ENCODE peak calls at places on chromosomes 6 and 20, in seven cellular contexts. One of them, this sample, is unnamed.

GRCh38 chr20:5090191-5090590 is 29.6 kb downstream of the PCNA start:
- DNase-seq in endodermal cell: no peak
- DNase-seq in esophagus muscularis mucosa: no peak
- DNase-seq in CD8-positive, alpha-beta T cell: no peak
- DNase-seq in tibial artery: no peak
- DNase-seq in uterus: no peak
- DNase-seq in spleen: peak; percentile 81
- DNase-seq in this sample: no peak

GRCh38 chr6:79466222-79466834 is 70.9 kb downstream of the LCA5 start:
- DNase-seq in endodermal cell: no peak
- DNase-seq in esophagus muscularis mucosa: no peak
- DNase-seq in CD8-positive, alpha-beta T cell: no peak
- DNase-seq in tibial artery: no peak
- DNase-seq in uterus: no peak
- DNase-seq in spleen: no peak
- DNase-seq in this sample: no peak

GRCh38 chr6:132715204-132715603 is 1.3 kb upstream of the VNN1 start:
- DNase-seq in endodermal cell: peak; percentile 90
- DNase-seq in esophagus muscularis mucosa: no peak
- DNase-seq in CD8-positive, alpha-beta T cell: no peak
- DNase-seq in tibial artery: peak; percentile 68
- DNase-seq in uterus: no peak
- DNase-seq in spleen: no peak
- DNase-seq in this sample: no peak

GRCh38 chr6:88031550-88031949 is 16.1 kb upstream of the SPACA1 start:
- DNase-seq in endodermal cell: no peak
- DNase-seq in esophagus muscularis mucosa: no peak
- DNase-seq in CD8-positive, alpha-beta T cell: no peak
- DNase-seq in tibial artery: no peak
- DNase-seq in uterus: no peak
- DNase-seq in spleen: no peak
- DNase-seq in this sample: no peak

GRCh38 chr20:58133020-58133419 is 95.4 kb downstream of the ANKRD60 start:
- DNase-seq in endodermal cell: no peak
- DNase-seq in esophagus muscularis mucosa: peak; percentile 34
- DNase-seq in CD8-positive, alpha-beta T cell: no peak
- DNase-seq in tibial artery: peak; percentile 79
- DNase-seq in uterus: no peak
- DNase-seq in spleen: no peak
- DNase-seq in this sample: peak; percentile 49

GRCh38 chr20:59657459-59658046 is 53.2 kb downstream of the PHACTR3 start:
- DNase-seq in endodermal cell: no peak
- DNase-seq in esophagus muscularis mucosa: no peak
- DNase-seq in CD8-positive, alpha-beta T cell: no peak
- DNase-seq in tibial artery: no peak
- DNase-seq in uterus: no peak
- DNase-seq in spleen: no peak
- DNase-seq in this sample: no peak

GRCh38 chr20:18218249-18218648 is 70.1 kb upstream of the ZNF133 start:
- DNase-seq in endodermal cell: no peak
- DNase-seq in esophagus muscularis mucosa: no peak
- DNase-seq in CD8-positive, alpha-beta T cell: no peak
- DNase-seq in tibial artery: no peak
- DNase-seq in uterus: no peak
- DNase-seq in spleen: no peak
- DNase-seq in this sample: no peak

GRCh38 chr6:51778666-51779065 is 308.7 kb downstream of the PKHD1 start:
- DNase-seq in endodermal cell: no peak
- DNase-seq in esophagus muscularis mucosa: no peak
- DNase-seq in CD8-positive, alpha-beta T cell: no peak
- DNase-seq in tibial artery: no peak
- DNase-seq in uterus: no peak
- DNase-seq in spleen: no peak
- DNase-seq in this sample: no peak

GRCh38 chr20:49676581-49677291 is 36.9 kb downstream of the B4GALT5 start:
- DNase-seq in endodermal cell: no peak
- DNase-seq in esophagus muscularis mucosa: no peak
- DNase-seq in CD8-positive, alpha-beta T cell: peak; percentile 58
- DNase-seq in tibial artery: no peak
- DNase-seq in uterus: no peak
- DNase-seq in spleen: no peak
- DNase-seq in this sample: no peak

GRCh38 chr6:160991411-160992322 is at the start of gene MAP3K4:
- DNase-seq in endodermal cell: peak; percentile 90
- DNase-seq in esophagus muscularis mucosa: peak; percentile 92
- DNase-seq in CD8-positive, alpha-beta T cell: peak; percentile 90
- DNase-seq in tibial artery: peak; percentile 88
- DNase-seq in uterus: peak; percentile 63
- DNase-seq in spleen: peak; percentile 96
- DNase-seq in this sample: peak; percentile 72

GRCh38 chr6:129133770-129134192 is 250.8 kb downstream of the LAMA2 start:
- DNase-seq in endodermal cell: no peak
- DNase-seq in esophagus muscularis mucosa: no peak
- DNase-seq in CD8-positive, alpha-beta T cell: no peak
- DNase-seq in tibial artery: no peak
- DNase-seq in uterus: peak; percentile 38
- DNase-seq in spleen: no peak
- DNase-seq in this sample: no peak

GRCh38 chr20:56418385-56418861 is 6.4 kb downstream of the CASS4 start:
- DNase-seq in endodermal cell: no peak
- DNase-seq in esophagus muscularis mucosa: no peak
- DNase-seq in CD8-positive, alpha-beta T cell: no peak
- DNase-seq in tibial artery: no peak
- DNase-seq in uterus: no peak
- DNase-seq in spleen: no peak
- DNase-seq in this sample: no peak

GRCh38 chr6:45845546-45845945 is 170.1 kb downstream of the CLIC5 start:
- DNase-seq in endodermal cell: no peak
- DNase-seq in esophagus muscularis mucosa: no peak
- DNase-seq in CD8-positive, alpha-beta T cell: no peak
- DNase-seq in tibial artery: no peak
- DNase-seq in uterus: no peak
- DNase-seq in spleen: no peak
- DNase-seq in this sample: no peak

GRCh38 chr20:46438156-46438750 is 31.8 kb upstream of the ELMO2 start:
- DNase-seq in endodermal cell: peak; percentile 59
- DNase-seq in esophagus muscularis mucosa: no peak
- DNase-seq in CD8-positive, alpha-beta T cell: no peak
- DNase-seq in tibial artery: no peak
- DNase-seq in uterus: no peak
- DNase-seq in spleen: no peak
- DNase-seq in this sample: no peak

GRCh38 chr20:36264426-36265246 is 28.4 kb downstream of the AAR2 start:
- DNase-seq in endodermal cell: no peak
- DNase-seq in esophagus muscularis mucosa: no peak
- DNase-seq in CD8-positive, alpha-beta T cell: no peak
- DNase-seq in tibial artery: no peak
- DNase-seq in uterus: no peak
- DNase-seq in spleen: no peak
- DNase-seq in this sample: peak; percentile 74
- H3K4me3 ChIP-seq in endodermal cell: no peak overlapping the region
- H3K4me3 ChIP-seq in esophagus muscularis mucosa: no peak overlapping the region
- H3K4me3 ChIP-seq in CD8-positive, alpha-beta T cell: no peak overlapping the region
- H3K4me3 ChIP-seq in tibial artery: no peak overlapping the region
- H3K4me3 ChIP-seq in uterus: no peak overlapping the region
- H3K4me3 ChIP-seq in spleen: no peak overlapping the region
- H3K4me3 ChIP-seq in this sample: no peak overlapping the region

DNA sequence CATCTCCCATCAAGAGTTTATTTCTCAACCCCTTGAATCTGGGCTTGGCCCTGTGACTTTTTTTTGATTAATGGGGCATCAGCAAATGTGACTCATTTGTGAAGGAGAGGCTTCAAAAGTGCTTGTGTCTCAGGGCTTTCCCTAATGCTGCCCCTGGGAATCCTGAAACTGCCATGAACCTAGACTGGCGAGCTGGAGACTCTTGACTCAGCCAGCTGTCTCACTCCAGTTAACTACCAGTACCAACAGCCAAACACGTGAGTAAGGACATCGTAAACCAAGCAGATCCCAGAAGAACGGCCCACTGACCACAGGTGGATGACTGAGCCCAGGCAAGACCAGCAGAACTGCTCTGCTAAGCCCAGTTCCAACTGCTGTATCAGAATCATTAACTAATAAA is 72.8 kb upstream of the ADTRP start:
- DNase-seq in endodermal cell: no peak
- DNase-seq in esophagus muscularis mucosa: no peak
- DNase-seq in CD8-positive, alpha-beta T cell: no peak
- DNase-seq in tibial artery: no peak
- DNase-seq in uterus: no peak
- DNase-seq in spleen: no peak
- DNase-seq in this sample: no peak
- H3K27ac ChIP-seq in endodermal cell: peak overlapping the region; percentile 25
- H3K27ac ChIP-seq in esophagus muscularis mucosa: no peak overlapping the region
- H3K27ac ChIP-seq in CD8-positive, alpha-beta T cell: no peak overlapping the region
- H3K27ac ChIP-seq in tibial artery: no peak overlapping the region
- H3K27ac ChIP-seq in uterus: no peak overlapping the region
- H3K27ac ChIP-seq in spleen: no peak overlapping the region
- H3K27ac ChIP-seq in this sample: no peak overlapping the region

GRCh38 chr6:7762758-7763157 is 36.9 kb downstream of the BMP6 start:
- DNase-seq in endodermal cell: no peak
- DNase-seq in esophagus muscularis mucosa: no peak
- DNase-seq in CD8-positive, alpha-beta T cell: no peak
- DNase-seq in tibial artery: no peak
- DNase-seq in uterus: no peak
- DNase-seq in spleen: no peak
- DNase-seq in this sample: no peak
- H3K4me3 ChIP-seq in endodermal cell: no peak overlapping the region
- H3K4me3 ChIP-seq in esophagus muscularis mucosa: no peak overlapping the region
- H3K4me3 ChIP-seq in CD8-positive, alpha-beta T cell: no peak overlapping the region
- H3K4me3 ChIP-seq in tibial artery: no peak overlapping the region
- H3K4me3 ChIP-seq in uterus: no peak overlapping the region
- H3K4me3 ChIP-seq in spleen: no peak overlapping the region
- H3K4me3 ChIP-seq in this sample: no peak overlapping the region

GRCh38 chr6:14876778-14877613 is 368.9 kb upstream of the JARID2 start:
- DNase-seq in endodermal cell: no peak
- DNase-seq in esophagus muscularis mucosa: no peak
- DNase-seq in CD8-positive, alpha-beta T cell: no peak
- DNase-seq in tibial artery: no peak
- DNase-seq in uterus: no peak
- DNase-seq in spleen: no peak
- DNase-seq in this sample: no peak
- H3K27ac ChIP-seq in endodermal cell: no peak overlapping the region
- H3K27ac ChIP-seq in esophagus muscularis mucosa: peak overlapping the region; percentile 30
- H3K27ac ChIP-seq in CD8-positive, alpha-beta T cell: no peak overlapping the region
- H3K27ac ChIP-seq in tibial artery: peak overlapping the region; percentile 17
- H3K27ac ChIP-seq in uterus: no peak overlapping the region
- H3K27ac ChIP-seq in spleen: peak overlapping the region; percentile 73
- H3K27ac ChIP-seq in this sample: peak overlapping the region; percentile 75

DNA sequence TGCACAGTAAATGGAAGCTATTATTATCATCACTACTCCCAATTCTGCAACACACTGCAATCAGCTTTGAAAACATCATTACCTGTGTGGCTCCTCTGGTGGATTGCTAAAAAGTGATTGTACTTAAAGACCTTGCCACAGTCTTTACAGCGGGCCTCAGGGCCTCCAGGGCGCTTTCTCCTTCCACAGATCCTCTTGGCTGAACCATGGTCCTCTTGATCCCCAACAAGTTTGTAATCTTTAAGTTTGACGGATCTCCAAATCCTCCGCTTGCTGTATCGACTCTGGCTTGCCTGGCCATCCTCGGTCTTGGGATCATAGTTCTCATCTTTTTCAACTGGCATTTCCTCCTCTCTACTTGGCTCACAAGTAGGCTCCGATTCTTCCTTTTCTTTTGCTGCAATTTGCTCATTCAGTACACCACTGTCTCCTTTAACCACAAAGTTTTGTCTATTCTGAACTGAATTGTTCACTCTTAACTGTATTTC is 2.0 kb downstream of the ZBTB24 start:
- DNase-seq in endodermal cell: no peak
- DNase-seq in esophagus muscularis mucosa: no peak
- DNase-seq in CD8-positive, alpha-beta T cell: no peak
- DNase-seq in tibial artery: no peak
- DNase-seq in uterus: no peak
- DNase-seq in spleen: no peak
- DNase-seq in this sample: no peak
- H3K4me3 ChIP-seq in endodermal cell: peak overlapping the region; percentile 93
- H3K4me3 ChIP-seq in esophagus muscularis mucosa: no peak overlapping the region
- H3K4me3 ChIP-seq in CD8-positive, alpha-beta T cell: peak overlapping the region; percentile 29
- H3K4me3 ChIP-seq in tibial artery: peak overlapping the region; percentile 5
- H3K4me3 ChIP-seq in uterus: peak overlapping the region; percentile 3
- H3K4me3 ChIP-seq in spleen: no peak overlapping the region
- H3K4me3 ChIP-seq in this sample: no peak overlapping the region

GRCh38 chr20:33561981-33562601 is 72.2 kb downstream of the CBFA2T2 start:
- DNase-seq in endodermal cell: peak; percentile 63
- DNase-seq in esophagus muscularis mucosa: peak; percentile 95
- DNase-seq in CD8-positive, alpha-beta T cell: no peak
- DNase-seq in tibial artery: peak; percentile 72
- DNase-seq in uterus: peak; percentile 94
- DNase-seq in spleen: no peak
- DNase-seq in this sample: peak; percentile 92
- H3K27ac ChIP-seq in endodermal cell: peak overlapping the region; percentile 21
- H3K27ac ChIP-seq in esophagus muscularis mucosa: peak overlapping the region; percentile 60
- H3K27ac ChIP-seq in CD8-positive, alpha-beta T cell: no peak overlapping the region
- H3K27ac ChIP-seq in tibial artery: peak overlapping the region; percentile 64
- H3K27ac ChIP-seq in uterus: peak overlapping the region; percentile 49
- H3K27ac ChIP-seq in spleen: peak overlapping the region; percentile 46
- H3K27ac ChIP-seq in this sample: no peak overlapping the region